ENCODE peak calls at places on chromosomes 7 and 10, in ten cellular contexts. One of them, this sample, is unnamed.

GRCh38 chr10:122505885-122506284 is 44.5 kb downstream of the HTRA1 start:
- DNase-seq in uterus: no peak
- DNase-seq in mucosa of descending colon: no peak
- DNase-seq in fibroblast of lung: no peak
- DNase-seq in A673: no peak
- DNase-seq in endodermal cell: no peak
- DNase-seq in AG09309: no peak
- DNase-seq in RWPE1: no peak
- DNase-seq in LNCaP clone FGC: no peak
- DNase-seq in HL-60: no peak
- DNase-seq in this sample: no peak

GRCh38 chr10:96043157-96043894 is at the start of gene CCNJ:
- DNase-seq in uterus: peak
- DNase-seq in mucosa of descending colon: peak
- DNase-seq in fibroblast of lung: peak
- DNase-seq in A673: peak
- DNase-seq in endodermal cell: peak
- DNase-seq in AG09309: peak
- DNase-seq in RWPE1: peak
- DNase-seq in LNCaP clone FGC: no peak
- DNase-seq in HL-60: no peak
- DNase-seq in this sample: peak

GRCh38 chr10:124072106-124072505 is 21.3 kb downstream of the CHST15 start:
- DNase-seq in uterus: no peak
- DNase-seq in mucosa of descending colon: no peak
- DNase-seq in fibroblast of lung: no peak
- DNase-seq in A673: no peak
- DNase-seq in endodermal cell: no peak
- DNase-seq in AG09309: no peak
- DNase-seq in RWPE1: no peak
- DNase-seq in LNCaP clone FGC: no peak
- DNase-seq in HL-60: no peak
- DNase-seq in this sample: no peak

GRCh38 chr7:106660862-106661720 is at the start of gene CCDC71L:
- DNase-seq in uterus: peak
- DNase-seq in mucosa of descending colon: peak
- DNase-seq in fibroblast of lung: peak
- DNase-seq in A673: peak
- DNase-seq in endodermal cell: peak
- DNase-seq in AG09309: peak
- DNase-seq in RWPE1: peak
- DNase-seq in LNCaP clone FGC: peak
- DNase-seq in HL-60: peak
- DNase-seq in this sample: peak

GRCh38 chr7:1095621-1096155 is 7.8 kb downstream of the GPER1 start:
- DNase-seq in uterus: no peak
- DNase-seq in mucosa of descending colon: no peak
- DNase-seq in fibroblast of lung: no peak
- DNase-seq in A673: no peak
- DNase-seq in endodermal cell: no peak
- DNase-seq in AG09309: no peak
- DNase-seq in RWPE1: no peak
- DNase-seq in LNCaP clone FGC: no peak
- DNase-seq in HL-60: no peak
- DNase-seq in this sample: no peak

GRCh38 chr10:132855889-132856288 is 69.9 kb upstream of the NKX6-2 start:
- DNase-seq in uterus: no peak
- DNase-seq in mucosa of descending colon: no peak
- DNase-seq in fibroblast of lung: no peak
- DNase-seq in A673: no peak
- DNase-seq in endodermal cell: peak
- DNase-seq in AG09309: no peak
- DNase-seq in RWPE1: no peak
- DNase-seq in LNCaP clone FGC: no peak
- DNase-seq in HL-60: no peak
- DNase-seq in this sample: no peak

GRCh38 chr10:75773139-75773801 is 341.8 kb downstream of the LRMDA start:
- DNase-seq in uterus: peak
- DNase-seq in mucosa of descending colon: no peak
- DNase-seq in fibroblast of lung: peak
- DNase-seq in A673: no peak
- DNase-seq in endodermal cell: no peak
- DNase-seq in AG09309: no peak
- DNase-seq in RWPE1: no peak
- DNase-seq in LNCaP clone FGC: no peak
- DNase-seq in HL-60: no peak
- DNase-seq in this sample: peak

GRCh38 chr10:5628798-5629788 is 37.3 kb downstream of the ASB13 start:
- DNase-seq in uterus: no peak
- DNase-seq in mucosa of descending colon: no peak
- DNase-seq in fibroblast of lung: peak
- DNase-seq in A673: no peak
- DNase-seq in endodermal cell: no peak
- DNase-seq in AG09309: no peak
- DNase-seq in RWPE1: no peak
- DNase-seq in LNCaP clone FGC: peak
- DNase-seq in HL-60: no peak
- DNase-seq in this sample: no peak

DNA sequence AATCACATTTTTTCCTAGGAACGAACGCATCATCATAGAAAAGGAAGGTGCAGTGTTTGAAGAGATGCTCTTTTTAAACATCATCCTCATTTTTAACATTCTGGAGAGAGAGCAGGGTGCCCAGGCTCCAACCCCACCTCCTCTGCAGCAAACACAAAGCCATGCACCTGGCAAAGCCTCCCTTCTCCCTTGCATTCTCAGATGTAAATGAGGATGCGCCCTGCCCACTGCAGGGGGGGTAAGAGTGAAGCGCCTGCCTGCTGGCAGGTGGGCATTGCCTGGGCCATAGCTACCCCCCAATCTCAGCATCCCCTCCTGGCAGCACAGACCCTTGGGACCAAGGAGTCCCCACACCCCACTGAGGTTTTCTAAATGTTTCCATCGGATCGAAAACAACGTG is 92.4 kb downstream of the PTPRN2 start:
- DNase-seq in uterus: no peak
- DNase-seq in mucosa of descending colon: no peak
- DNase-seq in fibroblast of lung: no peak
- DNase-seq in A673: no peak
- DNase-seq in endodermal cell: no peak
- DNase-seq in AG09309: no peak
- DNase-seq in RWPE1: no peak
- DNase-seq in LNCaP clone FGC: no peak
- DNase-seq in HL-60: no peak
- DNase-seq in this sample: no peak
- TF ChIP-seq CTCF in uterus: no peak
- TF ChIP-seq CTCF in mucosa of descending colon: no peak
- TF ChIP-seq CTCF in fibroblast of lung: no peak
- TF ChIP-seq CTCF in A673: no peak
- TF ChIP-seq CTCF in endodermal cell: no peak
- TF ChIP-seq CTCF in AG09309: no peak
- TF ChIP-seq CTCF in RWPE1: no peak
- TF ChIP-seq CTCF in LNCaP clone FGC: no peak
- TF ChIP-seq CTCF in HL-60: no peak
- TF ChIP-seq CTCF in this sample: no peak

DNA sequence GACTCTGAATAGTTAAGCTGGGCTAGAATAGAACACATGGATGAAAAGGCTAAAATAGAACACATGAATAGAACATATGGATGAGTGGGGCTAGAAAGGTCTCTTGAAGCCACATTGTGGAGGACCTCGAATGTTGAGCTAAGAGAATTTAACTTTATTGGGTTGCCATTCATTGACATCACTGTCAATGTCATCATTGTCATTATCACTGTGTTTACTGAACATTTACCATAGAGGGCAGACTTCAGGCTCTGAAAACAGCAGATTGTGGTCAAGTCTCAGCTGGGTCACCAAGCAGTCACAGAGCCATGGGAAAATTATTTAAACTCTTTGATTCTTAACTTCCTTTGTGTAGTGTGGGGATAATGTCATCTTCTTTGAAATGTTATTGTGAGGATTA is 80.4 kb downstream of the WDFY4 start:
- DNase-seq in uterus: no peak
- DNase-seq in mucosa of descending colon: no peak
- DNase-seq in fibroblast of lung: no peak
- DNase-seq in A673: no peak
- DNase-seq in endodermal cell: peak
- DNase-seq in AG09309: no peak
- DNase-seq in RWPE1: no peak
- DNase-seq in LNCaP clone FGC: no peak
- DNase-seq in HL-60: no peak
- DNase-seq in this sample: no peak
- TF ChIP-seq CTCF in uterus: no peak
- TF ChIP-seq CTCF in mucosa of descending colon: no peak
- TF ChIP-seq CTCF in fibroblast of lung: no peak
- TF ChIP-seq CTCF in A673: no peak
- TF ChIP-seq CTCF in endodermal cell: peak
- TF ChIP-seq CTCF in AG09309: no peak
- TF ChIP-seq CTCF in RWPE1: no peak
- TF ChIP-seq CTCF in LNCaP clone FGC: no peak
- TF ChIP-seq CTCF in HL-60: no peak
- TF ChIP-seq CTCF in this sample: no peak

GRCh38 chr7:40697653-40698052 is 562.8 kb downstream of the SUGCT start:
- DNase-seq in uterus: no peak
- DNase-seq in mucosa of descending colon: no peak
- DNase-seq in fibroblast of lung: no peak
- DNase-seq in A673: no peak
- DNase-seq in endodermal cell: no peak
- DNase-seq in AG09309: no peak
- DNase-seq in RWPE1: no peak
- DNase-seq in LNCaP clone FGC: no peak
- DNase-seq in HL-60: no peak
- DNase-seq in this sample: no peak

GRCh38 chr7:40701836-40702551 is 567.2 kb downstream of the SUGCT start:
- DNase-seq in uterus: no peak
- DNase-seq in mucosa of descending colon: no peak
- DNase-seq in fibroblast of lung: no peak
- DNase-seq in A673: no peak
- DNase-seq in endodermal cell: no peak
- DNase-seq in AG09309: no peak
- DNase-seq in RWPE1: no peak
- DNase-seq in LNCaP clone FGC: no peak
- DNase-seq in HL-60: no peak
- DNase-seq in this sample: no peak

GRCh38 chr7:40698214-40698920 is 563.6 kb downstream of the SUGCT start:
- DNase-seq in uterus: no peak
- DNase-seq in mucosa of descending colon: no peak
- DNase-seq in fibroblast of lung: peak
- DNase-seq in A673: no peak
- DNase-seq in endodermal cell: no peak
- DNase-seq in AG09309: no peak
- DNase-seq in RWPE1: no peak
- DNase-seq in LNCaP clone FGC: no peak
- DNase-seq in HL-60: no peak
- DNase-seq in this sample: no peak

GRCh38 chr7:40698921-40699260 is 564.1 kb downstream of the SUGCT start:
- DNase-seq in uterus: no peak
- DNase-seq in mucosa of descending colon: no peak
- DNase-seq in fibroblast of lung: no peak
- DNase-seq in A673: no peak
- DNase-seq in endodermal cell: no peak
- DNase-seq in AG09309: no peak
- DNase-seq in RWPE1: no peak
- DNase-seq in LNCaP clone FGC: no peak
- DNase-seq in HL-60: no peak
- DNase-seq in this sample: no peak

DNA sequence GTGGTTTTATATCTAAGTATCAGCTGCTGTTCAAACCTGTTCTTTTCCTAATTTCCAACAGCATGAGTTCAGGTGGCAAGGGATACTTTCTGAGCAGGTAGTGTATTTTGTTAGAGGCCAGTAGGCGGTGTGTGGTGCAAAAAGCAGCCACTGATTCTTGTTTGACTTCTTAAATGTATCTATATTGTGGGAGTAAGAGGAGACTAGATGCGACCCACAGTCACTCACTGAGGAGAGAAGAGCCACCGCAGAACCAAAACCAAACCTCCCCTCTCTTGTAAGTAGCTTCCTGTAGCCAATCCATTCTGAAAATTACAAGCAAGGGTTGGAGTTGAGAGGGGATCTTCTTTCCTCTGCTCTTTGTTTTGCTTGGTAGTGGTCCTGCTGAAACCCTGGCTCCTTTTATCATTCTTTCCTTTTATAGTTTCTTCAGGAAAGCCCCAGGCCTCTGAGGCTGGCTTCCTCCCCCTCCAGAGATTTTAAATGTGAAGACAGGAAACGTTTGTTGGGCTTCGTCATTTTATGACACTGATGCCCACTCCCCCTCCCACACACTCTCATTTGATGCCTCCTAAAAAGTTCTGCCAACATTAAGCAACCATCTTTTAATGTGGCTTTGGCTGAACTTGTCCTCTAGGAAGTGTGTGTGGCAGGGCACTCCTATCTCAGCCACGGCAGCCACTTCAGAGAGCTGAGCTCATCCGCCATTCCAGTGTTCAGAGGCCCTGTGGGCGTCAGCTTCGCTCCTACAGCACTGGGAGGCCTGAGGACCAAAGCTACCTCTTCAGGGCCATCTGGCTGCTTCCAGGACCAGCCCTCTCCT is 566.1 kb downstream of the SUGCT start:
- DNase-seq in uterus: no peak
- DNase-seq in mucosa of descending colon: no peak
- DNase-seq in fibroblast of lung: peak
- DNase-seq in A673: peak
- DNase-seq in endodermal cell: peak
- DNase-seq in AG09309: peak
- DNase-seq in RWPE1: no peak
- DNase-seq in LNCaP clone FGC: no peak
- DNase-seq in HL-60: no peak
- DNase-seq in this sample: peak
- TF ChIP-seq CTCF in uterus: no peak
- TF ChIP-seq CTCF in mucosa of descending colon: no peak
- TF ChIP-seq CTCF in fibroblast of lung: no peak
- TF ChIP-seq CTCF in A673: no peak
- TF ChIP-seq CTCF in endodermal cell: peak
- TF ChIP-seq CTCF in AG09309: no peak
- TF ChIP-seq CTCF in RWPE1: no peak
- TF ChIP-seq CTCF in LNCaP clone FGC: peak
- TF ChIP-seq CTCF in HL-60: no peak
- TF ChIP-seq CTCF in this sample: no peak

GRCh38 chr10:97736403-97736901 is 476 bp upstream of the ZFYVE27 start:
- DNase-seq in uterus: no peak
- DNase-seq in mucosa of descending colon: no peak
- DNase-seq in fibroblast of lung: no peak
- DNase-seq in A673: no peak
- DNase-seq in endodermal cell: no peak
- DNase-seq in AG09309: no peak
- DNase-seq in RWPE1: no peak
- DNase-seq in LNCaP clone FGC: no peak
- DNase-seq in HL-60: no peak
- DNase-seq in this sample: no peak

GRCh38 chr10:97738616-97739015 is 1.7 kb downstream of the ZFYVE27 start:
- DNase-seq in uterus: no peak
- DNase-seq in mucosa of descending colon: no peak
- DNase-seq in fibroblast of lung: no peak
- DNase-seq in A673: no peak
- DNase-seq in endodermal cell: no peak
- DNase-seq in AG09309: no peak
- DNase-seq in RWPE1: no peak
- DNase-seq in LNCaP clone FGC: no peak
- DNase-seq in HL-60: no peak
- DNase-seq in this sample: no peak

GRCh38 chr10:97734021-97734420 is 2.9 kb upstream of the ZFYVE27 start:
- DNase-seq in uterus: no peak
- DNase-seq in mucosa of descending colon: no peak
- DNase-seq in fibroblast of lung: no peak
- DNase-seq in A673: no peak
- DNase-seq in endodermal cell: no peak
- DNase-seq in AG09309: no peak
- DNase-seq in RWPE1: no peak
- DNase-seq in LNCaP clone FGC: no peak
- DNase-seq in HL-60: no peak
- DNase-seq in this sample: no peak

GRCh38 chr10:97737770-97738265 is 890 bp downstream of the ZFYVE27 start:
- DNase-seq in uterus: no peak
- DNase-seq in mucosa of descending colon: no peak
- DNase-seq in fibroblast of lung: peak
- DNase-seq in A673: no peak
- DNase-seq in endodermal cell: no peak
- DNase-seq in AG09309: no peak
- DNase-seq in RWPE1: peak
- DNase-seq in LNCaP clone FGC: no peak
- DNase-seq in HL-60: no peak
- DNase-seq in this sample: no peak

GRCh38 chr10:97736902-97737769 is at the start of gene ZFYVE27:
- DNase-seq in uterus: peak
- DNase-seq in mucosa of descending colon: peak
- DNase-seq in fibroblast of lung: peak
- DNase-seq in A673: peak
- DNase-seq in endodermal cell: peak
- DNase-seq in AG09309: peak
- DNase-seq in RWPE1: peak
- DNase-seq in LNCaP clone FGC: peak
- DNase-seq in HL-60: peak
- DNase-seq in this sample: peak
- TF ChIP-seq CTCF in uterus: peak
- TF ChIP-seq CTCF in mucosa of descending colon: no peak
- TF ChIP-seq CTCF in fibroblast of lung: no peak
- TF ChIP-seq CTCF in A673: no peak
- TF ChIP-seq CTCF in endodermal cell: no peak
- TF ChIP-seq CTCF in AG09309: no peak
- TF ChIP-seq CTCF in RWPE1: no peak
- TF ChIP-seq CTCF in LNCaP clone FGC: no peak
- TF ChIP-seq CTCF in HL-60: no peak
- TF ChIP-seq CTCF in this sample: no peak

This sample was measured in AG10803.